ENCODE peak calls at places on chromosomes 3 and 15, in ten cellular contexts. Q, C, U, D, I, R, W, B, X and A are unnamed samples.

GRCh38 chr3:62051506-62051905 is 321.8 kb downstream of the FEZF2 start:
- DNase-seq in W (peak; percentile 23), C (no peak), R (peak; percentile 21), D (peak; percentile 47), X (no peak), I (peak; percentile 58), Q (no peak), B (no peak), U (peak; percentile 40), A (no peak)

GRCh38 chr3:14216257-14217048 is 37.8 kb downstream of the LSM3 start:
- DNase-seq in W (no peak), X (peak; percentile 7), U (no peak), Q (peak; percentile 38), B (no peak), D (no peak), R (peak; percentile 49), C (peak; percentile 47), I (no peak), A (no peak)

GRCh38 chr3:61448378-61448777 is 113.0 kb upstream of the PTPRG start:
- DNase-seq in X (no peak), I (no peak), U (no peak), W (no peak), D (no peak), R (no peak), Q (no peak), B (no peak), C (no peak), A (no peak)

GRCh38 chr15:63597033-63597790 is at the start of gene FBXL22:
- DNase-seq in Q (no peak), R (no peak), X (no peak), D (peak; percentile 30), I (no peak), C (no peak), U (peak; percentile 80), W (no peak), B (no peak), A (no peak)

GRCh38 chr3:186413615-186414415 is 51.8 kb upstream of the DGKG start:
- DNase-seq in R (peak; percentile 15), C (no peak), Q (no peak), B (no peak), D (peak; percentile 82), W (no peak), X (peak; percentile 49), I (peak; percentile 51), U (peak; percentile 45), A (no peak)

GRCh38 chr3:87318609-87319008 is 42.2 kb upstream of the POU1F1 start:
- DNase-seq in I (no peak), X (no peak), R (no peak), Q (no peak), D (no peak), W (peak; percentile 7), B (no peak), C (no peak), U (peak; percentile 31), A (no peak)

GRCh38 chr3:53773586-53774368 is 72.4 kb downstream of the CHDH start:
- DNase-seq in I (no peak), U (peak; percentile 90), B (no peak), W (no peak), D (peak; percentile 59), X (no peak), Q (no peak), R (no peak), C (no peak), A (no peak)

GRCh38 chr3:52291508-52292181 is 4.0 kb downstream of the GLYCTK start:
- DNase-seq in D (peak; percentile 35), Q (peak; percentile 67), X (no peak), W (peak; percentile 27), U (peak; percentile 48), B (peak; percentile 57), C (no peak), I (no peak), R (peak; percentile 56), A (peak; percentile 68)

GRCh38 chr15:46848704-46849103 is 868.6 kb upstream of the SEMA6D start:
- DNase-seq in W (no peak), C (no peak), X (no peak), Q (no peak), U (peak; percentile 8), D (no peak), B (no peak), I (no peak), R (no peak), A (no peak)